ENCODE peak calls at places on chromosomes 6 and 20, in six cellular contexts. One of them, this sample, is unnamed.

GRCh38 chr20:51402201-51402600 is 140.3 kb downstream of the NFATC2 start:
- DNase-seq in PC-3: no peak
- DNase-seq in GM12878: no peak
- DNase-seq in lower lobe of right lung: no peak
- DNase-seq in psoas muscle: no peak
- DNase-seq in transverse colon: peak; percentile 40
- DNase-seq in this sample: no peak

GRCh38 chr6:158705386-158706126 is 55.7 kb downstream of the SYTL3 start:
- DNase-seq in lower lobe of right lung: no peak
- DNase-seq in psoas muscle: no peak
- DNase-seq in PC-3: no peak
- DNase-seq in GM12878: no peak
- DNase-seq in transverse colon: no peak
- DNase-seq in this sample: no peak

GRCh38 chr20:23404196-23404595 is 17.1 kb downstream of the NAPB start:
- DNase-seq in transverse colon: no peak
- DNase-seq in lower lobe of right lung: no peak
- DNase-seq in psoas muscle: no peak
- DNase-seq in PC-3: peak; percentile 29
- DNase-seq in GM12878: no peak
- DNase-seq in this sample: peak; percentile 81

GRCh38 chr6:13814938-13815575 is 700 bp upstream of the MCUR1 start:
- DNase-seq in PC-3: peak; percentile 33
- DNase-seq in psoas muscle: no peak
- DNase-seq in GM12878: no peak
- DNase-seq in lower lobe of right lung: no peak
- DNase-seq in transverse colon: no peak
- DNase-seq in this sample: peak; percentile 23

GRCh38 chr20:62605996-62606395 is 36.3 kb upstream of the SLCO4A1 start:
- DNase-seq in psoas muscle: no peak
- DNase-seq in lower lobe of right lung: no peak
- DNase-seq in PC-3: no peak
- DNase-seq in GM12878: no peak
- DNase-seq in transverse colon: no peak
- DNase-seq in this sample: no peak

GRCh38 chr6:40717411-40718057 is 130.4 kb upstream of the LRFN2 start:
- DNase-seq in GM12878: no peak
- DNase-seq in psoas muscle: no peak
- DNase-seq in PC-3: no peak
- DNase-seq in transverse colon: no peak
- DNase-seq in lower lobe of right lung: no peak
- DNase-seq in this sample: no peak

GRCh38 chr6:43268348-43268685 is 25.0 kb downstream of the TTBK1 start:
- DNase-seq in transverse colon: no peak
- DNase-seq in GM12878: no peak
- DNase-seq in psoas muscle: no peak
- DNase-seq in PC-3: no peak
- DNase-seq in lower lobe of right lung: no peak
- DNase-seq in this sample: peak; percentile 23

GRCh38 chr6:160121981-160122380 is 366 bp downstream of the SLC22A1 start:
- DNase-seq in PC-3: no peak
- DNase-seq in lower lobe of right lung: no peak
- DNase-seq in transverse colon: no peak
- DNase-seq in GM12878: no peak
- DNase-seq in psoas muscle: no peak
- DNase-seq in this sample: no peak

GRCh38 chr6:26240157-26240980 is 124.6 kb upstream of the BTN3A2 start:
- DNase-seq in psoas muscle: no peak
- DNase-seq in lower lobe of right lung: peak; percentile 66
- DNase-seq in GM12878: peak; percentile 89
- DNase-seq in PC-3: no peak
- DNase-seq in transverse colon: peak; percentile 50
- DNase-seq in this sample: peak; percentile 73

GRCh38 chr20:63384336-63384735 is 23.2 kb upstream of the CHRNA4 start:
- DNase-seq in psoas muscle: no peak
- DNase-seq in PC-3: no peak
- DNase-seq in lower lobe of right lung: no peak
- DNase-seq in transverse colon: no peak
- DNase-seq in GM12878: no peak
- DNase-seq in this sample: no peak

GRCh38 chr6:30646450-30647038 is 389 bp upstream of the C6orf136 start:
- DNase-seq in GM12878: no peak
- DNase-seq in lower lobe of right lung: peak; percentile 97
- DNase-seq in transverse colon: peak; percentile 96
- DNase-seq in psoas muscle: peak; percentile 95
- DNase-seq in PC-3: no peak
- DNase-seq in this sample: peak; percentile 96

GRCh38 chr20:46550441-46550840 is at the start of gene OCSTAMP:
- DNase-seq in psoas muscle: no peak
- DNase-seq in transverse colon: no peak
- DNase-seq in lower lobe of right lung: no peak
- DNase-seq in GM12878: no peak
- DNase-seq in PC-3: no peak
- DNase-seq in this sample: no peak

GRCh38 chr20:20366896-20367680 is 816 bp upstream of the INSM1 start:
- DNase-seq in psoas muscle: no peak
- DNase-seq in GM12878: no peak
- DNase-seq in transverse colon: no peak
- DNase-seq in PC-3: no peak
- DNase-seq in lower lobe of right lung: no peak
- DNase-seq in this sample: peak; percentile 21

GRCh38 chr6:140956567-140957306 is 1176.0 kb upstream of the GJE1 start:
- DNase-seq in GM12878: no peak
- DNase-seq in psoas muscle: no peak
- DNase-seq in transverse colon: no peak
- DNase-seq in PC-3: no peak
- DNase-seq in lower lobe of right lung: no peak
- DNase-seq in this sample: peak; percentile 85

GRCh38 chr20:49812463-49813304 is at the start of gene SLC9A8:
- DNase-seq in psoas muscle: peak; percentile 90
- DNase-seq in PC-3: peak; percentile 87
- DNase-seq in transverse colon: peak; percentile 89
- DNase-seq in GM12878: peak; percentile 78
- DNase-seq in lower lobe of right lung: peak; percentile 94
- DNase-seq in this sample: peak; percentile 94

GRCh38 chr6:139539852-139540251 is 165.4 kb upstream of the CITED2 start:
- DNase-seq in lower lobe of right lung: peak; percentile 69
- DNase-seq in transverse colon: peak; percentile 42
- DNase-seq in psoas muscle: peak; percentile 79
- DNase-seq in GM12878: no peak
- DNase-seq in PC-3: peak; percentile 85
- DNase-seq in this sample: peak; percentile 97

DNA sequence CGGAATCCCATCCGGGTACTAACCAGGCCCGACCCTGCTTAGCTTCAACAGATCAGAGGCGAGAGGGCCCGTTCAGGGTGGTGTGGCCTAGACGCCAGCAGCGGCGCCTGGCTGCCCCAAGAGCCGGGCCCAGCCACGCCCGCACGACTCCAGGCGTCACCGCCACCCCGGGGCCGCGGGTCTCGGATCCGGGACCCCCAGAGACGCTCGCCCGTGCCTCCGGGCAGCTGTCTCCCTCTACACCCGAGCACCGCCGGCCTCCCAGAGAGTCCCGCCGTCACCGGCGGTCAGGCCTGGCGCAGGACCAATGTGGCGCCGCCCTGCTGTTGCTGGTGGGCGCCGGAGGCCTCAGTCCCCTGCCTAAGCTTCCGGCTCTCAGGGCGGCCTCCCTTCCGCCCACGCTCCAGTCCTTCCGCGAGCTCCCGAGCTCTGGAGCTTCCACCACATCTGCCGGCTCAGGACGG is 441.2 kb upstream of the DEFB115 start:
- DNase-seq in lower lobe of right lung: peak; percentile 59
- DNase-seq in transverse colon: no peak
- DNase-seq in PC-3: no peak
- DNase-seq in psoas muscle: peak; percentile 36
- DNase-seq in GM12878: no peak
- DNase-seq in this sample: peak; percentile 76
- H3K9me3 ChIP-seq in lower lobe of right lung: no peaks in the 10 kb centered on the region
- H3K9me3 ChIP-seq in transverse colon: peaks cover 26% of the 10 kb centered on the region
- H3K9me3 ChIP-seq in PC-3: no peaks in the 10 kb centered on the region
- H3K9me3 ChIP-seq in psoas muscle: peaks cover 7% of the 10 kb centered on the region
- H3K9me3 ChIP-seq in GM12878: peaks cover 3% of the 10 kb centered on the region
- H3K9me3 ChIP-seq in this sample: no peaks in the 10 kb centered on the region

DNA sequence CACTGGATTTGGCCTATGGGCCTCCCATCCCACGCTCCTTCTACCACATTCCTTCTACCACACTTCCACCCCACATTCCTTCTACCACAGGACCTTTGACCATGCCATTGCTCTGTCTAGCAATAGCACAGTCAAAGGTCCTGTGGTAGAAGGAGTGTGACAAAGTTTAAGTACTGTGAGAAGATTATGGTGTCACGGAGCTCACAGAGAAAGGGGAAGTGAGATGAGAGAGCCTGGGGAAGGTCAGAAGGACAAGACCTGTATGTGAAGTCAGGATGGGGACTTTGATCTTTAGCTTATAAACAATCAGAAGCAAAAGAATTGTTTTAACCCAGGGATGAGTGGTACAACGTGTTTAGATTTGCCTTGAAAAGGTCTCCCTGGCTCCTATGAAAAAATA is 568.2 kb upstream of the CHD6 start:
- DNase-seq in GM12878: no peak
- DNase-seq in psoas muscle: no peak
- DNase-seq in PC-3: no peak
- DNase-seq in lower lobe of right lung: no peak
- DNase-seq in transverse colon: no peak
- DNase-seq in this sample: no peak
- H3K9me3 ChIP-seq in GM12878: no peaks in the 10 kb centered on the region
- H3K9me3 ChIP-seq in psoas muscle: no peaks in the 10 kb centered on the region
- H3K9me3 ChIP-seq in PC-3: peaks cover 24% of the 10 kb centered on the region
- H3K9me3 ChIP-seq in lower lobe of right lung: no peaks in the 10 kb centered on the region
- H3K9me3 ChIP-seq in transverse colon: no peaks in the 10 kb centered on the region
- H3K9me3 ChIP-seq in this sample: no peaks in the 10 kb centered on the region

GRCh38 chr20:55978550-55978949 is 26.8 kb downstream of the CBLN4 start:
- DNase-seq in psoas muscle: no peak
- DNase-seq in transverse colon: no peak
- DNase-seq in PC-3: no peak
- DNase-seq in GM12878: no peak
- DNase-seq in lower lobe of right lung: no peak
- DNase-seq in this sample: no peak
- H3K9me3 ChIP-seq in psoas muscle: no peaks in the 10 kb centered on the region
- H3K9me3 ChIP-seq in transverse colon: no peaks in the 10 kb centered on the region
- H3K9me3 ChIP-seq in PC-3: peaks cover 36% of the 10 kb centered on the region
- H3K9me3 ChIP-seq in GM12878: no peaks in the 10 kb centered on the region
- H3K9me3 ChIP-seq in lower lobe of right lung: no peaks in the 10 kb centered on the region
- H3K9me3 ChIP-seq in this sample: no peaks in the 10 kb centered on the region

DNA sequence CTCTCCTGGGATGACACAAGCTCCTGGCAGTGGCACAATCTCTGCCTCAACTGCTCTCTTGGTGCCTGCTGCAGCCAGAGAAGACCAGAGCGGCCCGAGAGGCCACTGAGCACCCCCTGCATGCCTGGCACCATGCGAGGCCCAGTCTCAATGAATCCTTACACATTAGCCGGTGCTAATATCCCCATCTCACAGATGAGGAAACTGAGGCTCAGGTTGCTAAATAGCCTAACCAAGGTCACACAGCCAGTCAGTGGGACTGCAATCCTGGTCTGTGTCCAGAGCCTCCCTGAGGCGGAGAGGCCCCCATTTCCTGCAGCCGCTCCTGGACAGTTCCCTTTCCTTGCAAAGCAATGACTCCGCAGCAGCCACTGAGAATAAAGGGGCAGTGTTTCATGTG is 81.2 kb downstream of the GRM4 start:
- DNase-seq in psoas muscle: no peak
- DNase-seq in GM12878: no peak
- DNase-seq in transverse colon: no peak
- DNase-seq in PC-3: no peak
- DNase-seq in lower lobe of right lung: no peak
- DNase-seq in this sample: no peak
- H3K9me3 ChIP-seq in psoas muscle: no peaks in the 10 kb centered on the region
- H3K9me3 ChIP-seq in GM12878: no peaks in the 10 kb centered on the region
- H3K9me3 ChIP-seq in transverse colon: no peaks in the 10 kb centered on the region
- H3K9me3 ChIP-seq in PC-3: no peaks in the 10 kb centered on the region
- H3K9me3 ChIP-seq in lower lobe of right lung: no peaks in the 10 kb centered on the region
- H3K9me3 ChIP-seq in this sample: no peaks in the 10 kb centered on the region